ENCODE peak calls at places on chromosomes 1 and 21, in five cellular contexts. L, X, U, T and I are unnamed samples.

GRCh38 chr1:108719654-108720435 is 7.1 kb downstream of the FNDC7 start:
- DNase-seq in L (no peak), X (no peak), U (no peak), T (no peak), I (no peak)

GRCh38 chr21:45599146-45599581 is 44.4 kb upstream of the PCBP3 start:
- DNase-seq in L (no peak), X (no peak), U (peak), T (no peak), I (no peak)

GRCh38 chr21:26194326-26194725 is 23.8 kb upstream of the APP start:
- DNase-seq in L (no peak), X (no peak), U (no peak), T (no peak), I (no peak)

GRCh38 chr1:58909162-58909560 is 125.3 kb upstream of the JUN start:
- DNase-seq in L (no peak), X (no peak), U (no peak), T (no peak), I (no peak)

GRCh38 chr1:234067584-234067983 is 163.1 kb downstream of the SLC35F3 start:
- DNase-seq in L (no peak), X (no peak), U (no peak), T (no peak), I (no peak)

GRCh38 chr1:59418361-59418760 is 121.5 kb downstream of the FGGY start:
- DNase-seq in L (no peak), X (no peak), U (no peak), T (no peak), I (no peak)

GRCh38 chr21:35488941-35489340 is 439.8 kb upstream of the RUNX1 start:
- DNase-seq in L (no peak), X (no peak), U (no peak), T (no peak), I (no peak)

GRCh38 chr21:38756746-38757145 is 49.0 kb upstream of the ETS2 start:
- DNase-seq in L (no peak), X (no peak), U (no peak), T (no peak), I (no peak)

GRCh38 chr1:118821801-118822200 is 166.3 kb downstream of the TBX15 start:
- DNase-seq in L (no peak), X (no peak), U (no peak), T (no peak), I (peak)

GRCh38 chr1:79497193-79497773 is 490.8 kb upstream of the ADGRL4 start:
- DNase-seq in L (no peak), X (no peak), U (no peak), T (no peak), I (no peak)

GRCh38 chr1:174692313-174692712 is 244.5 kb downstream of the GPR52 start:
- DNase-seq in L (no peak), X (no peak), U (no peak), T (no peak), I (no peak)

GRCh38 chr1:20358761-20359263 is 68.1 kb downstream of the VWA5B1 start:
- DNase-seq in L (no peak), X (no peak), U (peak), T (no peak), I (no peak)

GRCh38 chr1:212587304-212588136 is 21.0 kb upstream of the ATF3 start:
- DNase-seq in L (no peak), X (no peak), U (no peak), T (no peak), I (no peak)

GRCh38 chr1:9231648-9232332 is 2.8 kb upstream of the H6PD start:
- DNase-seq in L (no peak), X (peak), U (peak), T (no peak), I (no peak)

GRCh38 chr1:46594068-46594467 is 10.0 kb downstream of the MKNK1 start:
- DNase-seq in L (no peak), X (no peak), U (no peak), T (no peak), I (no peak)

GRCh38 chr1:209875510-209875909 is 47.7 kb downstream of the UTP25 start:
- DNase-seq in L (no peak), X (no peak), U (no peak), T (no peak), I (no peak)
- TF ChIP-seq CTCF in L (no peak), X (no peak), U (no peak), T (no peak), I (no peak)

GRCh38 chr1:223708001-223708359 is 4.4 kb upstream of the CAPN2 start:
- DNase-seq in L (no peak), X (peak), U (no peak), T (no peak), I (no peak)
- H3K4me3 ChIP-seq in L (no peak), X (peak), U (no peak), T (no peak), I (no peak)

GRCh38 chr1:151680391-151680790 is 36.2 kb downstream of the CELF3 start:
- DNase-seq in L (no peak), X (no peak), U (no peak), T (no peak), I (no peak)

GRCh38 chr1:151681921-151682320 is 34.7 kb downstream of the CELF3 start:
- DNase-seq in L (no peak), X (no peak), U (no peak), T (no peak), I (no peak)

DNA sequence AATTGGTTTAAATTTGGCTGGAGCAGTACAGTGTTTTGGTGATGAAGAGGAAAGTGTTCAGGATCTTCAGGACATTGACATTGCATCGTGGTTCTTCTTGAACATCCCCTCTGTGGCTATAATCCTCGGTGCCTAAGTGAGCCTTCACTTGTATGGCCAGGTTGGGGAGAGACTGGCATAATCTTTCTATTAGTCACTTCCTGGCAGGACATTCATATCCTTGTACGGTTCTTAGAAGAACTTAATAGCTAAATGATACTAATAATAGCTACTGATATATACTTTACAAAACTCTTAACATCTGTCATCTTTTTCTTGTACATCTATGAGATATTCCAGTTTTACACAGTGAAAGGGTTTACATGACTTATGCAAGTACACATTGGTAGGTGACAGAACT is 35.8 kb downstream of the CELF3 start:
- DNase-seq in L (no peak), X (no peak), U (no peak), T (no peak), I (no peak)
- TF ChIP-seq POLR2A in L (no peak), X (no peak), U (no peak), T (no peak), I (no peak)

DNA sequence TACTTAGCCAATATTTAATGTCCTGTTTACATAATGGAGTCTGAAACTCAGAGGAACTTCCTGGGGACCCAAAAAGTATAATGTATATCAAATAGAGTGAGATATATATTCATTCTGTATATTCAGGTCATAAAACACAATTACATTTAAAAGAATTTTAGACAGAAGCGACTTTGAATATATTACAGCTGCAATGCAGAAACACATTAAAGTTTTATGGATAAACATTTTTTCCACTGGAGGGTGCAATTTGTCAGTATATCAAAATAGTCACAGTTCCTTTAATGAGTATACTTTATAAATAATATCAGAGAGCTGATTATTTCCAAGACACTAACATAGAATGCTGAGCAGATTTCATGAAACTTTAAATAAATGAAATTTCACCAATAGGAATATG is 43.9 kb upstream of the CRB1 start:
- DNase-seq in L (no peak), X (no peak), U (no peak), T (no peak), I (no peak)
- TF ChIP-seq CTCF in L (no peak), X (no peak), U (no peak), T (no peak), I (no peak)

GRCh38 chr1:226353698-226354525 is 44.9 kb upstream of the LIN9 start:
- DNase-seq in L (no peak), X (no peak), U (no peak), T (no peak), I (no peak)
- H3K4me3 ChIP-seq in L (no peak), X (no peak), U (no peak), T (no peak), I (no peak)

GRCh38 chr1:26696645-26697440 is 1.0 kb downstream of the ARID1A start:
- DNase-seq in L (peak), X (no peak), U (peak), T (peak), I (no peak)
- TF ChIP-seq POLR2A in L (no peak), X (no peak), U (no peak), T (no peak), I (no peak)

GRCh38 chr1:161379071-161379470 is 11.4 kb upstream of the CFAP126 start:
- DNase-seq in L (no peak), X (no peak), U (no peak), T (no peak), I (no peak)

GRCh38 chr1:161373442-161373841 is 5.8 kb upstream of the CFAP126 start:
- DNase-seq in L (no peak), X (no peak), U (no peak), T (no peak), I (no peak)

GRCh38 chr1:161378014-161378413 is 10.3 kb upstream of the CFAP126 start:
- DNase-seq in L (no peak), X (no peak), U (no peak), T (no peak), I (no peak)

DNA sequence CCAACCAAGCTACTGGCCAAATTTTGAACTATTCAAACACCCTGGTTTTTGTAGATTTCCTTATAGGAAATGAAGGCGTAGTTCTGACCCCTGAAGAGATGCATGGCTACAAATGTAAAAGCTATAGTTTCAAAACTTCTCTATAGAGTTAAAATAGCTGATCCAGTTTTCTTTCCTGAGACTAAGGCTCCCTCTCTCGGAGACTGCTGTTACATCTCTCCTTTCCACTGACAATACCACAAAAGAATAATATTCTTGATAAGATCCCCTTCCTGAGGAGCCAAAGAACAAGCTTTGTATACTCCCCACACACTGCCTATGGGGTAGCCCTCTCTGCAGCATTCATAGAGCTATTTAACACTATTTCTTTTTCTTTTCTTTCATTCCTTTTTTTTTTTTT is 6.7 kb upstream of the CFAP126 start:
- DNase-seq in L (no peak), X (no peak), U (no peak), T (no peak), I (no peak)
- TF ChIP-seq CTCF in L (no peak), X (no peak), U (no peak), T (no peak), I (no peak)